ENCODE peak calls at places on chromosomes 3 and 15, in six cellular contexts. C, R, M, K, P and W are unnamed samples. For H3K4me1, the result is how much of the 10 kb centered on the place peaks cover.

GRCh38 chr3:87867001-87867400 is 191.8 kb downstream of the CGGBP1 start:
- DNase-seq in C (no peak), R (no peak), M (no peak), K (peak), P (no peak), W (peak)

GRCh38 chr3:112653881-112654300 is 12.9 kb upstream of the CCDC80 start:
- DNase-seq in C (no peak), R (peak), M (no peak), K (peak), P (no peak), W (peak)

GRCh38 chr15:70152070-70152480 is 54.4 kb upstream of the TLE3 start:
- DNase-seq in C (no peak), R (no peak), M (no peak), K (peak), P (no peak), W (no peak)

GRCh38 chr3:36653095-36653494 is 111.3 kb downstream of the DCLK3 start:
- DNase-seq in C (no peak), R (peak), M (no peak), K (peak), P (no peak), W (peak)

GRCh38 chr15:68315495-68316007 is 38.0 kb downstream of the FEM1B start:
- DNase-seq in C (peak), R (no peak), M (no peak), K (peak), P (no peak), W (no peak)

GRCh38 chr3:61505197-61505596 is 56.2 kb upstream of the PTPRG start:
- DNase-seq in C (no peak), R (no peak), M (no peak), K (no peak), P (no peak), W (no peak)

GRCh38 chr3:181316481-181316880 is 326.9 kb upstream of the DNAJC19 start:
- DNase-seq in C (no peak), R (peak), M (no peak), K (peak), P (no peak), W (peak)

GRCh38 chr3:36418296-36418695 is 38.0 kb downstream of the STAC start:
- DNase-seq in C (no peak), R (no peak), M (no peak), K (peak), P (no peak), W (peak)

GRCh38 chr3:63232764-63233396 is 45.2 kb upstream of the SYNPR start:
- DNase-seq in C (no peak), R (no peak), M (no peak), K (peak), P (no peak), W (no peak)

GRCh38 chr3:183359036-183359435 is 69.4 kb downstream of the MCF2L2 start:
- DNase-seq in C (no peak), R (no peak), M (no peak), K (no peak), P (no peak), W (no peak)

GRCh38 chr15:42665827-42666226 is 71.1 kb downstream of the CDAN1 start:
- DNase-seq in C (no peak), R (no peak), M (no peak), K (no peak), P (no peak), W (no peak)

GRCh38 chr15:77346637-77347036 is 73.3 kb downstream of the PEAK1 start:
- DNase-seq in C (no peak), R (no peak), M (no peak), K (no peak), P (no peak), W (no peak)

GRCh38 chr3:133570139-133570936 is 3.1 kb upstream of the CDV3 start:
- DNase-seq in C (no peak), R (peak), M (no peak), K (peak), P (no peak), W (peak)
- H3K4me1 ChIP-seq in C (under half), R (half or more), M (under half), K (under half), P (under half), W (under half)

DNA sequence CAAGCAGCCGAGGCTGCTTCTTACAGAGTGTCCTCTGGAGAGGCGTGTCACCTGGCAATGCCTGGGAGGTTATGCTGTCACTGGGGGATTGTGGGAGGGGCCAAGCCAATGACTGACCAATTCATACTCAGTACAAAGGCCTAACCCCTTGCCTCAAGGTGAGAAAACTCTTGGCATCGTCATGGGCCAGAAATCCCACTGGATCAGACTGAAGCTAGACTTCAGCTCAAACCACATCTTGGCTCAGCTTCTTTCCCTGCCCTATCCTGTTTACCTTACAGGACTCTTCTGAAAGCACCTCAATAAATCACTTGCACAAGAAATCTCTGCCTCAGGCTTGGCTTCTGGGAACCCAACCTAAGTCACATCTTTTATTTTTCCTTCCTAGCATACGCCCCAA is 9.5 kb downstream of the ANAPC13 start:
- DNase-seq in C (no peak), R (no peak), M (no peak), K (peak), P (no peak), W (no peak)
- H3K4me1 ChIP-seq in C (under half), R (under half), M (under half), K (under half), P (under half), W (under half)

GRCh38 chr3:46974421-46975227 is 1.9 kb downstream of the CCDC12 start:
- DNase-seq in C (no peak), R (no peak), M (no peak), K (no peak), P (no peak), W (no peak)
- H3K4me1 ChIP-seq in C (under half), R (under half), M (under half), K (under half), P (half or more), W (under half)

DNA sequence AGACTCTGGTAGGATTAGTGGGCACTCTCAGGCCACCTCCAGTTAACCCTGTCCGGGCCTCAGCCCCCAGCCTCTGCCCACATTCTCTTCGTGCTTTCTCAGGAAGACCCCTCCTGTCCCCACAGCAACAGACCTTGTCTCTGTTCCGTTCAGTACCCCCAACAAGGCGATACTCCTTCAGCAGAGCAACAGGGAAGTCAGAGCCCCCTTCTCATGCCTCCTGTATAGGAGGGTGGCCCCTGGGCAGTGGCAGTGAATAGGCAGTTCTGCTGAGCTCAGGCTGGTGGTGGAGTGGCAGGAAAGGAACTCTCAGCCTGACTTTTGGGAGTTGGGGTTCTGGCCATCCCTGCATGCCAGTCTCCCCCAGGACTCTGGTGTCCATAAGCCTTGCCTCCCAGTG is 513 bp downstream of the SEMA3B start:
- DNase-seq in C (no peak), R (no peak), M (no peak), K (no peak), P (no peak), W (no peak)
- H3K4me1 ChIP-seq in C (under half), R (half or more), M (under half), K (under half), P (under half), W (under half)

DNA sequence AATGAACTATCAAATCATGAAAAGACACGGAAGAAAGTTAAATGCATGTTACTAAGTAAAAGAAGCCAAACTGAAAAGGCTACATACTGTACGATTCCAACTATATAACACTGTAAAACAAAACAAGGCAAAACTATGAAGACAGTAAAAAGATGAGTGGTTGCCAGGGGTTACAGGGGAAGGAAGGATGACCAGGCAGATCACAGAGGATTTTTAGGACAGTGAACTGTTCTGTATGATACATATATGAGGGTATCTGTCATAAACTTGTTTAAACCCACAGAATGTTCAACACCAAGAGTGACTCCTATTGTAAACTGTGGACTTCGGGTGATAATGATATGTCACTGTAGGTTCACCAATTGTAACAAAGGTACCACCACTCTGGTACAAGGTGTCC is 60.6 kb downstream of the CHSY1 start:
- DNase-seq in C (no peak), R (no peak), M (no peak), K (no peak), P (no peak), W (no peak)
- H3K4me1 ChIP-seq in C (under half), R (under half), M (half or more), K (under half), P (under half), W (under half)

GRCh38 chr3:9912294-9912935 is 4.5 kb upstream of the IL17RC start:
- DNase-seq in C (no peak), R (no peak), M (no peak), K (peak), P (no peak), W (peak)
- H3K4me1 ChIP-seq in C (under half), R (half or more), M (under half), K (under half), P (under half), W (under half)

DNA sequence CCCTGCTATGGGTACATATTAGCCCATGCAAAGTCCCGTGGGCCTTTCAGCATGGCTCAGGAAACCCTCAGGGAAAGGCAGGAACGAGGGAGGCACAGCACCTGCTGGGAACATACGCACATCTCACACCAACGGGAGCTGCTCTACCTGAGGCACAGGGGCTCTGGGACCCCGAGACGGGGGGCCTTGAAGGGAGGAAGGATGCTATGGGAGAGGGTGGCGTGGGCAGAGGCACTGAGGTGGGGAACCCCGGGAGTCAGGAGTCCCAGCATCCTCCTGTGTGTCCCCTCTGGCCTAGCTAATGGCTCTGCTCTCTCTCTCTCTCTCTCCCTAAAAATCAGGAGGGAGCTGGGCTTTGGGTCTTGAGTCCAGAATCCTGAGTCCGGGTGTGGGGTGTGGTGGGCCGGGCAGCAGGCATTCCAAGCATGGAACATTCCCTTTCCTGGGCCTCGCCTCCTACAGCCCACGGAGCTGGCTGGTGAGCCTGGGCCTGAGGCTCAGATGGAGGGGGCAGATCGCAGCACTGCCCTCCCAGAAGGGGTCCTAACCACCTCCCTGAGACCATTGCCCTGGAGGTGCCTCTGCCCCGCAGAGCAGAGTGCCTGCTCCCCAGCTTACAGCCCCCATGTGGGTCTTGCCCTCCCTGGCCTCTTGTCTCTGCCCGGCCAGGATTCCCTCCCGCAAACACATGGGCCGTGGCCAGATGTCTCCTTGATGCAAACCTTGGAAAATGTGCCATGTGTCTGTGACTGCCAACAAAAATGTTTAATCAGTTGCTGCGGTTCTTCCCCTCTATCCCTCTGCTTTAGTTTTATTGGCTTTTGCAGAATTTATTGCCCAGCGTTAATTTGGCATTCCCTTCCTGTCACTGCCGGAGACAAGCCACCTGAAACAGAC is 101.6 kb downstream of the TMEM266 start:
- DNase-seq in C (no peak), R (no peak), M (no peak), K (no peak), P (no peak), W (no peak)
- H3K4me1 ChIP-seq in C (under half), R (under half), M (under half), K (under half), P (under half), W (under half)

GRCh38 chr3:124919756-124920155 is 14.8 kb downstream of the MUC13 start:
- DNase-seq in C (no peak), R (no peak), M (no peak), K (peak), P (no peak), W (no peak)

GRCh38 chr3:124916837-124917409 is 17.6 kb downstream of the MUC13 start:
- DNase-seq in C (peak), R (no peak), M (no peak), K (no peak), P (no peak), W (no peak)

GRCh38 chr3:124918524-124918923 is 16.0 kb downstream of the MUC13 start:
- DNase-seq in C (no peak), R (no peak), M (no peak), K (no peak), P (no peak), W (no peak)

GRCh38 chr3:124920718-124921117 is 13.8 kb downstream of the MUC13 start:
- DNase-seq in C (no peak), R (no peak), M (no peak), K (no peak), P (no peak), W (no peak)

GRCh38 chr3:124915254-124915653 is 19.3 kb downstream of the MUC13 start:
- DNase-seq in C (no peak), R (no peak), M (no peak), K (no peak), P (no peak), W (no peak)
- H3K4me1 ChIP-seq in C (under half), R (under half), M (under half), K (under half), P (under half), W (under half)